ENCODE peak calls at places on chromosomes 7 and 10, in six cellular contexts. Z, Y, C, T, W and L are unnamed samples.

GRCh38 chr7:138875794-138876193 is 77.8 kb upstream of the ATP6V0A4 start:
- DNase-seq in C (no peak), Y (no peak), T (no peak), Z (no peak), W (no peak), L (no peak)

GRCh38 chr7:155293721-155294642 is 3.7 kb upstream of the INSIG1 start:
- DNase-seq in C (no peak), Y (no peak), W (no peak), T (no peak), Z (no peak), L (no peak)

GRCh38 chr7:4073052-4073451 is 609.0 kb upstream of the FOXK1 start:
- DNase-seq in Z (no peak), T (no peak), Y (no peak), C (no peak), W (no peak), L (no peak)

GRCh38 chr7:27145167-27145883 is 1.8 kb upstream of the HOXA5 start:
- DNase-seq in C (no peak), Y (no peak), T (no peak), Z (no peak), W (no peak), L (no peak)

GRCh38 chr7:18927134-18927533 is 190.3 kb downstream of the TWIST1 start:
- DNase-seq in C (no peak), W (no peak), Z (no peak), Y (no peak), T (no peak), L (no peak)

GRCh38 chr7:112897839-112898431 is 107.7 kb upstream of the TMEM168 start:
- DNase-seq in T (no peak), W (no peak), Z (no peak), Y (no peak), C (no peak), L (no peak)

GRCh38 chr7:5143106-5143505 is 46.9 kb upstream of the WIPI2 start:
- DNase-seq in C (no peak), T (no peak), Z (no peak), Y (no peak), W (no peak), L (no peak)

GRCh38 chr7:137501561-137501960 is 158.0 kb upstream of the PTN start:
- DNase-seq in T (no peak), C (no peak), Y (no peak), Z (no peak), W (no peak), L (no peak)

GRCh38 chr10:99999319-100000108 is 10.2 kb downstream of the DNMBP start:
- DNase-seq in Z (no peak), T (no peak), W (no peak), C (no peak), Y (no peak), L (no peak)

GRCh38 chr7:137996386-137996851 is 5.5 kb downstream of the CREB3L2 start:
- DNase-seq in W (peak; percentile 41), Y (no peak), T (no peak), C (peak; percentile 41), Z (no peak), L (no peak)

GRCh38 chr7:3482147-3482921 is 181.3 kb downstream of the SDK1 start:
- DNase-seq in Y (peak; percentile 62), C (no peak), T (peak; percentile 80), W (peak; percentile 43), Z (peak; percentile 23), L (peak; percentile 25)

GRCh38 chr10:14403846-14404623 is 73.3 kb upstream of the FRMD4A start:
- DNase-seq in Z (no peak), C (no peak), Y (no peak), W (no peak), T (no peak), L (no peak)

GRCh38 chr10:73083234-73083633 is 13.4 kb downstream of the P4HA1 start:
- DNase-seq in Y (no peak), Z (no peak), C (no peak), W (no peak), T (no peak), L (no peak)

DNA sequence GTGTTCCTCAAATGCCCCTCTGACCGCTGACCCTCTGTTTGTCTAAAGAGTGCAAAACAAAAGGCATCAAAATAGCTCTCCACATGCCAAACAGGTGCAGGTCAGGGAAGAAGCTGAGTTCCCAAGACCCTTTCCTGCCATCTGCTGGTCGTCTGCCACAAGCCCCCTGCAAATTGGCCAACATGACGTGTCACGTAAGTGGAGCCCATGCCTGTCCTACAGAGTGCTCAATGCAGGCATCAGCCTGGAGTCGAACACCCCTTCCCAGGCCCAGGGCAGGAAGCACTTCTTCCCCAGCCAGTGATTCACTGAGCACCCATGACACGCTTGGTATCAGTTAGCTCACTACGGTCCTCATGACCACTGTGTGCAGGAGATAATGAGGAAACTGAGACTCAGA is 14.1 kb downstream of the TMEM72 start:
- DNase-seq in Y (peak; percentile 30), Z (peak; percentile 38), T (peak; percentile 89), C (no peak), W (peak; percentile 77), L (peak; percentile 48)
- TF ChIP-seq CTCF in Y (no peak), Z (peak; percentile 64), T (peak; percentile 80), C (no peak), W (peak; percentile 31), L (peak; percentile 59)

GRCh38 chr10:132461683-132462231 is 64.8 kb downstream of the PWWP2B start:
- DNase-seq in C (no peak), Y (no peak), Z (no peak), T (no peak), W (no peak), L (no peak)

GRCh38 chr10:132462463-132463332 is 65.7 kb downstream of the PWWP2B start:
- DNase-seq in T (no peak), C (no peak), W (no peak), Y (no peak), Z (no peak), L (no peak)

GRCh38 chr10:132464256-132465192 is 67.5 kb downstream of the PWWP2B start:
- DNase-seq in T (no peak), Y (no peak), Z (no peak), W (no peak), C (no peak), L (no peak)

GRCh38 chr10:132465193-132465888 is 68.3 kb downstream of the PWWP2B start:
- DNase-seq in Y (no peak), Z (no peak), C (no peak), W (peak; percentile 39), T (no peak), L (no peak)

DNA sequence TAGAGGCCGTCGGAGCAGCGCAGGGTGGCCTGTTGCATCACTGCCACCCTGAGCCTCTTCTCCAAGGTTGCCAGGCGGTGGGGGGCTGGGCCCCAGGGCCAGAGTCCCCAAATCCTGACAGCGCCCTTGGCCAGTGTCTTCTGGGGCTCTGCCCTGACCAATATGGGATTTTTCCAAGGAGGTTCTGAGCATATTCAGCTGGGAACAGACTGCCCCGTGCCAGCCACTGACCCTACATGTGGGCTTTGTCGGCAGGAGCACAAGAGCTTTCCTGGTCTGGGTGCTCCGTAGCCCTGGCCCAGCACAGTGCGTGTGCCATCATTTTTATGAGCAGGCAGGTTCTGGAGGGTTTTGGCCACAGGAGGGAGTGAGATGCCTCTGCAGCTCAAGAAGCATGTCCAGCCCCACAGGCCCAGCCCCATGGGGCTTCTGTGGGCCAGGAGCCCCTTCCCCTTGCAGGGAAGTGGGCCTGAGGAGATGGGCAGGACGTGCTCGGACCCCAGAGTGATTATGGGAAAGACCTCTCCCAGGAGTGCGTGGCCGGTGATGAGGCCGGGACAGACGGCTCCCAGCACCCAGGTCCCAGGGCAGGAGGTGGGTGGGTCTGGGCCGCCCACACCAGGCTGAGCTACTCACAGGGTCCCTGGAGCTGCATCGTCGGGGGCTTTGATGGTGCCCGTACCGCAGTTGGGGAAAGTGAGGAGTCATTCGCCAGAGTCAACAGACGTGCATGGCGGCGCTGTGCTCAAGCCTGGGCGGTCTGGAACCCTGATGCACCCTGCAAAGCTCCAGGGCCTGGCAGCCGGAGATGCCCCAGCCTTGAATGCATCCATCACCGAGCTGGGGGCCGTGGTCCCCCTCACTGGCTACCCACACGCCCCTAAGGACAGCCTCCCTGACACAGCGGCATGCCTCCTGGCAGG is 66.6 kb downstream of the PWWP2B start:
- DNase-seq in Z (no peak), W (no peak), C (no peak), Y (no peak), T (no peak), L (no peak)
- TF ChIP-seq CTCF in Z (peak; percentile 29), W (no peak), C (no peak), Y (no peak), T (peak; percentile 49), L (peak; percentile 20)

DNA sequence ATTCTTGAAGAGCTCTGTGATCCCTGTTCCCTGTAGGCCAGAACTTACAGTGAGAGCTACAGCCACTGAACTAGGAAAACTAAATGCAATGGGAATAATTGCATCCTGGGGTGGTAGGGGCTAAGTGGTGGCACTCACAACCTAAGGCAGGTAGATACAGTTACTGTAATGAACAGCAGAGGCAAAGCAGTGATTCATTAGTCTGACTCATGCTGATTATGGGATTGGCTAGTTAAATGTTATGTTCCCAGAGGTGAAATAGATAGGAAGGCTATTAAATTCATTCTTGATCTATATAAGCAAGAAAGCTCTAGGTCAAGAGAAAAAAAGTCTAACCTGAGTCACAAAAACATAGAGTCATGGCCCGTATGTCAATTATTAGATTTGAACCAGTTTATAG is 173.1 kb upstream of the MALRD1 start:
- DNase-seq in W (no peak), C (no peak), Y (no peak), T (no peak), Z (no peak), L (no peak)
- TF ChIP-seq CTCF in W (no peak), C (no peak), Y (no peak), T (no peak), Z (no peak), L (no peak)

GRCh38 chr7:125386211-125386610 is 456.6 kb upstream of the POT1 start:
- DNase-seq in Y (no peak), T (no peak), W (no peak), C (no peak), Z (no peak), L (no peak)

GRCh38 chr7:125382401-125382800 is 452.8 kb upstream of the POT1 start:
- DNase-seq in C (no peak), Z (no peak), W (no peak), T (no peak), Y (no peak), L (no peak)

DNA sequence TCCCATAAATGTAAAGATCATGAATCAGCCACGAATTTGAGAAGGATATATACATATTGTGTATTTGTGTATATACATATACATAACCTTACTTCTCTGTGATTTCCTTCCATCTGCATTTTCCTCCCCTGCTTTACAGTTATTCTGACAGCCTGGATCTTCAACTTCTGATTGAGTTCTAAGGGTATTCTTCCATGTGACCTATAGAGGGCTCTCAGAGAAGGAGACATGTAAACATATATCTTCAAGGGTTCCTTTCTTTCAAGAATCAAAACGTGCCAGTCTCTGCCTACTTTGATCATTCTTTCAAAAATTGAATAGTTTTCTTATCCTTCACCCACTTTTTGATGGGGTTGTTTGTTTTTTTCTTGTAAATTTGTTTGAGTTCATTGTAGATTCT is 453.7 kb upstream of the POT1 start:
- DNase-seq in W (no peak), Y (no peak), T (no peak), C (no peak), Z (no peak), L (no peak)
- TF ChIP-seq CTCF in W (no peak), Y (no peak), T (peak; percentile 51), C (no peak), Z (peak; percentile 23), L (peak; percentile 18)

GRCh38 chr10:50224330-50224952 is 26.9 kb downstream of the ASAH2 start:
- DNase-seq in Y (peak; percentile 72), T (peak; percentile 42), Z (peak; percentile 68), C (peak; percentile 25), W (peak; percentile 26), L (peak; percentile 12)
- TF ChIP-seq CTCF in Y (peak; percentile 72), T (peak; percentile 75), Z (peak; percentile 81), C (peak; percentile 24), W (peak; percentile 16), L (peak; percentile 69)

GRCh38 chr7:100119075-100119700 is at the start of the genes CNPY4 and TAF6:
- DNase-seq in Z (peak; percentile 98), Y (peak; percentile 98), C (peak; percentile 95), W (peak; percentile 96), T (peak; percentile 95), L (peak; percentile 93)
- TF ChIP-seq CTCF in Z (no peak), Y (no peak), C (no peak), W (no peak), T (no peak), L (peak; percentile 31)